ENCODE peak calls at places on chromosomes 1 and 21, in four cellular contexts. H is K562, Q is H1, F is GM12878. X is an unnamed sample.

GRCh38 chr1:94562502-94563260 is 21.1 kb upstream of the F3 start:
- DNase-seq in Q (no peak), H (no peak), F (no peak), X (no peak)

GRCh38 chr21:36419996-36420395 is 34.8 kb downstream of the CHAF1B start:
- DNase-seq in H (peak; percentile 89), Q (peak; percentile 79), F (no peak), X (peak; percentile 85)

GRCh38 chr1:5503556-5504363 is 488.5 kb downstream of the NPHP4 start:
- DNase-seq in F (no peak), Q (no peak), H (no peak), X (no peak)

GRCh38 chr1:76763678-76764077 is 103.6 kb upstream of the ST6GALNAC5 start:
- DNase-seq in Q (no peak), F (no peak), H (no peak), X (no peak)

GRCh38 chr1:31581821-31582810 is 5.8 kb downstream of the TINAGL1 start:
- DNase-seq in F (no peak), Q (no peak), H (no peak), X (no peak)

GRCh38 chr21:42156690-42157605 is 62.0 kb upstream of the ABCG1 start:
- DNase-seq in H (no peak), F (no peak), Q (no peak), X (peak; percentile 78)

GRCh38 chr1:199168895-199169294 is 530.1 kb downstream of the PTPRC start:
- DNase-seq in Q (no peak), H (no peak), F (no peak), X (no peak)

GRCh38 chr1:41699861-41700248 is 215.4 kb upstream of the EDN2 start:
- DNase-seq in Q (no peak), H (no peak), F (no peak), X (no peak)

GRCh38 chr1:40754201-40754600 is 29.4 kb upstream of the KCNQ4 start:
- DNase-seq in F (no peak), Q (no peak), H (no peak), X (no peak)

GRCh38 chr1:87028576-87028975 is 114.1 kb downstream of the HS2ST1 start:
- DNase-seq in F (no peak), Q (no peak), H (no peak), X (no peak)

GRCh38 chr1:66084442-66084841 is 291.7 kb downstream of the PDE4B start:
- DNase-seq in Q (no peak), F (no peak), H (no peak), X (no peak)

GRCh38 chr21:41901099-41901498 is 22.0 kb upstream of the PRDM15 start:
- DNase-seq in Q (no peak), F (no peak), H (no peak), X (no peak)

GRCh38 chr1:15001317-15001900 is 152.1 kb upstream of the TMEM51 start:
- DNase-seq in Q (no peak), H (no peak), F (no peak), X (no peak)

GRCh38 chr1:22428672-22429071 is 23.0 kb upstream of the ZBTB40 start:
- DNase-seq in F (peak; percentile 46), Q (no peak), H (peak; percentile 86), X (peak; percentile 47)

GRCh38 chr1:195097316-195097715 is 1510.9 kb downstream of the KCNT2 start:
- DNase-seq in F (no peak), H (no peak), Q (no peak), X (no peak)

GRCh38 chr1:166089804-166090203 is 77.0 kb downstream of the FAM78B start:
- DNase-seq in Q (no peak), H (no peak), F (peak; percentile 19), X (peak; percentile 13)

GRCh38 chr1:246155923-246156322 is 351.2 kb downstream of the SMYD3 start:
- DNase-seq in F (no peak), H (no peak), Q (no peak), X (no peak)

GRCh38 chr1:246151796-246152434 is 355.2 kb downstream of the SMYD3 start:
- DNase-seq in Q (no peak), F (no peak), H (peak; percentile 69), X (no peak)

GRCh38 chr1:246156847-246157246 is 350.2 kb downstream of the SMYD3 start:
- DNase-seq in Q (no peak), F (no peak), H (peak; percentile 28), X (no peak)

GRCh38 chr1:246152986-246153431 is 354.1 kb downstream of the SMYD3 start:
- DNase-seq in F (no peak), H (peak; percentile 77), Q (no peak), X (no peak)

GRCh38 chr1:246153796-246154212 is 353.3 kb downstream of the SMYD3 start:
- DNase-seq in Q (no peak), F (no peak), H (no peak), X (no peak)
- TF ChIP-seq NRF1 in Q (no peak), F (no peak), H (no peak), X (no peak)

GRCh38 chr1:36643391-36644270 is 160.9 kb upstream of the CSF3R start:
- DNase-seq in H (no peak), F (no peak), Q (no peak), X (peak; percentile 62)

GRCh38 chr1:36645911-36646310 is 163.2 kb upstream of the CSF3R start:
- DNase-seq in Q (no peak), H (no peak), F (no peak), X (no peak)

GRCh38 chr1:36639461-36639860 is 156.7 kb upstream of the CSF3R start:
- DNase-seq in F (no peak), Q (no peak), H (no peak), X (no peak)

GRCh38 chr1:36641776-36642175 is 159.1 kb upstream of the CSF3R start:
- DNase-seq in Q (no peak), F (no peak), H (no peak), X (no peak)

GRCh38 chr1:36644556-36644955 is 161.8 kb upstream of the CSF3R start:
- DNase-seq in H (no peak), Q (no peak), F (no peak), X (no peak)
- H3K4me2 ChIP-seq in H (no peak overlapping the region), Q (no peak overlapping the region), F (no peak overlapping the region), X (no peak overlapping the region)

DNA sequence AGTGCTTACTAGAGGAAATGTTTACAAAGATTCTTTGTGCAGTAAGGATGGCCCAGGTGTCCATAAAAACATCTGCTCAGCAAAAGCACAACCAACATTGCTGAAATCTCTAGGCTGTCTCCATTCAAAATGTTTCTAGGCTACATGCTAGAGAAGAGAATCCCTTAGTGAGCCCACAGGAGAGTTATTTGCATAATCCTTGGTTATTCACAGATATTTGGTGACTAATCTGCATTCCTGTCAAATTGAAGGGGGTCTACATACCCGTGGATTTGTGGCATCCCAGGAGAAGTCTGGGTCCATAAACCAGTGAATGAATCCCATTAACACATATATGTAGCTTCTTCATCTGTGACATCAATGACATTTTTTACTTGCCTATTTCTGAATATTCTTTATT is 261.3 kb upstream of the ESRRG start:
- DNase-seq in F (no peak), H (no peak), Q (no peak), X (no peak)
- TF ChIP-seq NRF1 in F (no peak), H (no peak), Q (no peak), X (no peak)

GRCh38 chr1:110174961-110175360 is 24.7 kb downstream of the SLC6A17 start:
- DNase-seq in H (no peak), Q (no peak), F (no peak), X (no peak)
- H3K4me2 ChIP-seq in H (no peak overlapping the region), Q (no peak overlapping the region), F (no peak overlapping the region), X (no peak overlapping the region)

GRCh38 chr1:157659576-157660247 is 40.9 kb downstream of the FCRL3 start:
- DNase-seq in Q (no peak), F (no peak), H (no peak), X (no peak)
- TF ChIP-seq NRF1 in Q (no peak), F (no peak), H (no peak), X (no peak)

GRCh38 chr1:9235123-9235513 is 544 bp downstream of the H6PD start:
- DNase-seq in F (no peak), Q (no peak), H (no peak), X (no peak)

GRCh38 chr1:9231648-9232332 is 2.8 kb upstream of the H6PD start:
- DNase-seq in Q (no peak), H (no peak), F (no peak), X (no peak)

GRCh38 chr1:9233942-9234222 is 692 bp upstream of the H6PD start:
- DNase-seq in F (no peak), Q (no peak), H (no peak), X (no peak)

GRCh38 chr1:9234223-9235122 is at the start of gene H6PD:
- DNase-seq in F (no peak), H (peak; percentile 99), Q (peak; percentile 86), X (peak; percentile 99)

DNA sequence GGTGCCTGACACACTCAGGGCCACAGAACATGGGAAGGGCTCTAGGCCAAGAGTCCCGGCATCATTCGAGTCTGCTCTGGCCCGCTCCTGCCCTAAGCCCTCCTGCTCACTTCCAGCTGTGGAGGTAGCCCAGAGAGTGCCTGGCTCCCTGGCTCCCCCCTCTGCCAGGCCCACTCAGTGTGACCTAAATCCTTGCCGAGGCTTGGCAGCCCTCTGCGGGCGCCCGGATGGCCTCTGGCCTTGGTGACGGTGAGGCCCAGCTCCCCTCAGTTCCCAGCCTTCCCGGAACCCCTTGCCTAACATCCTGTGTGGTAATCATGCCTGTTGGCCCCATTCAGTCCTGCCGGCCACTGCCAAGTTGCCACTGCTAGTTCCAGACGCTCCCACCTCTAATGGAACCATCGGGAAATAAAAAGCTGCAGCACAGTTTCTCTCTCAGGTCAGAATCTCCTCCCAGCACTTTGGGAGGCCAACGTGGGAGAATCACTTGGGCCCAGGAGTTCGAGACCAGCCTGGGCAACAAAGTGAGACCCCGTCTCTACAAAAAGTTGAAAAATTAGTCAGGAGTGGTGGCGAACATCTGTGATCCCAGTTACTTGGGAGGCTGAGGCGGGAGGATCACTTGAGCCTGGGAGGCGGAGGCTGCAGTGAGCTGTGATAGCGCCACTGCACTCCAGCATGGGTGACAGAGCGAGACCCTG is 1.2 kb upstream of the H6PD start:
- DNase-seq in F (no peak), H (no peak), Q (no peak), X (no peak)
- H3K4me2 ChIP-seq in F (no peak overlapping the region), H (no peak overlapping the region), Q (peak overlapping the region; percentile 45), X (no peak overlapping the region)

GRCh38 chr1:67749844-67750689 is 65.1 kb downstream of the GADD45A start:
- DNase-seq in H (peak; percentile 43), F (no peak), Q (no peak), X (no peak)
- TF ChIP-seq NRF1 in H (no peak), F (no peak), Q (no peak), X (no peak)

X was measured in SK-N-SH.